ENCODE peak calls at places on chromosomes 3 and 15, in eight cellular contexts. G is GM23338, Q is mammary epithelial cell, I is left ventricle myocardium inferior, L is IMR-90, C is fibroblast of pulmonary artery, M is right lobe of liver, X is RWPE2. V is an unnamed sample.

GRCh38 chr3:109985942-109986555 is 648.7 kb upstream of the DPPA4 start:
- DNase-seq in L (peak), C (peak), I (no peak), Q (peak), M (no peak), G (no peak), X (no peak), V (peak)

GRCh38 chr3:152835311-152836102 is 576 bp downstream of the P2RY1 start:
- DNase-seq in M (peak), X (peak), I (peak), C (peak), G (peak), L (peak), Q (peak), V (peak)

GRCh38 chr3:112104774-112105173 is 18.6 kb downstream of the C3orf52 start:
- DNase-seq in I (no peak), Q (no peak), G (no peak), C (no peak), L (no peak), M (no peak), X (no peak), V (no peak)

GRCh38 chr15:100762913-100763627 is 116.6 kb upstream of the ALDH1A3 start:
- DNase-seq in Q (no peak), X (no peak), G (no peak), I (no peak), M (no peak), C (no peak), L (peak), V (no peak)

GRCh38 chr3:31958721-31959152 is 22.3 kb downstream of the OSBPL10 start:
- DNase-seq in I (no peak), C (no peak), X (no peak), Q (no peak), G (no peak), M (no peak), L (no peak), V (no peak)

GRCh38 chr3:49757197-49757596 is 29.1 kb downstream of the IP6K1 start:
- DNase-seq in G (no peak), L (no peak), M (no peak), C (no peak), X (no peak), I (no peak), Q (no peak), V (no peak)

GRCh38 chr15:47983533-47983932 is 137.3 kb upstream of the SLC24A5 start:
- DNase-seq in I (no peak), L (no peak), M (no peak), C (peak), Q (no peak), G (no peak), X (no peak), V (no peak)

GRCh38 chr3:61565569-61565968 is 4.2 kb downstream of the PTPRG start:
- DNase-seq in I (no peak), X (no peak), Q (no peak), M (no peak), L (peak), G (no peak), C (no peak), V (no peak)

GRCh38 chr15:25862087-25862468 is 1.0 kb downstream of the ATP10A start:
- DNase-seq in G (peak), X (no peak), L (peak), Q (no peak), M (peak), I (no peak), C (no peak), V (no peak)

GRCh38 chr15:101464999-101465669 is 24.4 kb downstream of the PCSK6 start:
- DNase-seq in C (no peak), Q (no peak), L (no peak), X (no peak), M (peak), I (no peak), G (no peak), V (no peak)

GRCh38 chr3:29693863-29694262 is 413.0 kb downstream of the RBMS3 start:
- DNase-seq in Q (peak), I (no peak), M (no peak), X (peak), G (peak), C (peak), L (peak), V (peak)

GRCh38 chr15:51444112-51444511 is 102.7 kb downstream of the GLDN start:
- DNase-seq in X (no peak), G (no peak), L (no peak), I (no peak), M (no peak), C (no peak), Q (no peak), V (no peak)

GRCh38 chr3:156171517-156172267 is 51.3 kb downstream of the KCNAB1 start:
- DNase-seq in G (no peak), Q (no peak), M (no peak), X (no peak), L (no peak), C (no peak), I (no peak), V (no peak)

GRCh38 chr15:68417897-68418296 is 14.1 kb downstream of the ITGA11 start:
- DNase-seq in X (no peak), I (no peak), G (no peak), Q (no peak), C (peak), L (peak), M (no peak), V (no peak)

GRCh38 chr3:185488465-185488864 is 10.4 kb downstream of the TMEM41A start:
- DNase-seq in C (no peak), I (no peak), G (no peak), L (no peak), M (peak), Q (no peak), X (no peak), V (no peak)

GRCh38 chr3:50630916-50631315 is 14.0 kb downstream of the MAPKAPK3 start:
- DNase-seq in G (no peak), M (no peak), C (no peak), X (no peak), L (no peak), I (no peak), Q (no peak), V (no peak)

GRCh38 chr3:45795882-45796765 is at the start of gene SLC6A20:
- DNase-seq in G (peak), M (no peak), X (no peak), L (no peak), Q (no peak), C (no peak), I (no peak), V (no peak)

GRCh38 chr15:95875141-95875643 is 455.3 kb upstream of the NR2F2 start:
- DNase-seq in M (no peak), G (no peak), Q (peak), I (no peak), L (no peak), X (no peak), C (peak), V (peak)

GRCh38 chr3:186220365-186220764 is 111.5 kb upstream of the ETV5 start:
- DNase-seq in Q (peak), M (no peak), L (no peak), G (no peak), X (no peak), C (no peak), I (no peak), V (no peak)

GRCh38 chr15:98889930-98890695 is 117.5 kb downstream of the PGPEP1L start:
- DNase-seq in G (no peak), I (no peak), L (peak), M (no peak), X (no peak), Q (peak), C (peak), V (peak)

GRCh38 chr15:32124726-32125125 is 94.4 kb downstream of the CHRNA7 start:
- DNase-seq in L (no peak), Q (no peak), I (no peak), C (no peak), X (no peak), M (no peak), G (no peak), V (no peak)

GRCh38 chr3:146895026-146895749 is 290.0 kb upstream of the PLSCR5 start:
- DNase-seq in G (no peak), C (peak), L (peak), X (no peak), M (no peak), I (no peak), Q (peak), V (peak)

GRCh38 chr3:124824286-124824915 is 62.8 kb downstream of the ITGB5 start:
- DNase-seq in I (no peak), X (no peak), L (peak), C (no peak), Q (peak), M (no peak), G (no peak), V (no peak)

GRCh38 chr15:67196672-67197363 is 57.6 kb downstream of the AAGAB start:
- DNase-seq in X (no peak), L (peak), C (peak), M (no peak), Q (no peak), G (no peak), I (no peak), V (peak)

GRCh38 chr3:11651900-11652299 is 8.2 kb upstream of the VGLL4 start:
- DNase-seq in X (no peak), L (peak), I (no peak), Q (no peak), C (peak), M (no peak), G (peak), V (peak)

GRCh38 chr3:158725348-158725966 is 6.8 kb downstream of the RARRES1 start:
- DNase-seq in M (peak), Q (peak), G (no peak), X (no peak), I (no peak), L (peak), C (peak), V (peak)

GRCh38 chr3:149618151-149619123 is 39.4 kb downstream of the WWTR1 start:
- DNase-seq in I (peak), M (no peak), X (no peak), Q (peak), G (no peak), C (peak), L (no peak), V (peak)

GRCh38 chr3:150495563-150496168 is 50.6 kb downstream of the SERP1 start:
- DNase-seq in C (peak), G (peak), M (no peak), X (no peak), I (no peak), Q (peak), L (peak), V (peak)

GRCh38 chr15:101389362-101389761 is 94.3 kb upstream of the SNRPA1 start:
- DNase-seq in L (no peak), M (peak), X (peak), I (no peak), C (no peak), Q (no peak), G (no peak), V (no peak)

GRCh38 chr15:58552505-58553364 is 120.9 kb downstream of the LIPC start:
- DNase-seq in M (peak), Q (no peak), C (peak), G (no peak), I (no peak), X (no peak), L (peak), V (no peak)
- H3K4me3 ChIP-seq in M (no peak), Q (no peak), C (no peak), G (no peak), I (peak), X (no peak), L (no peak), V (no peak)

GRCh38 chr15:63059075-63059474 is 16.5 kb downstream of the TPM1 start:
- DNase-seq in Q (no peak), X (no peak), I (no peak), G (no peak), L (no peak), M (no peak), C (no peak), V (no peak)

GRCh38 chr15:63056843-63057242 is 14.3 kb downstream of the TPM1 start:
- DNase-seq in L (peak), G (no peak), C (no peak), I (peak), Q (no peak), M (no peak), X (no peak), V (peak)

GRCh38 chr15:63059573-63060216 is 17.1 kb downstream of the TPM1 start:
- DNase-seq in X (no peak), I (no peak), M (no peak), L (no peak), G (no peak), Q (no peak), C (no peak), V (no peak)

GRCh38 chr15:63054985-63055384 is 12.4 kb downstream of the TPM1 start:
- DNase-seq in I (no peak), X (no peak), C (no peak), L (no peak), M (no peak), G (no peak), Q (no peak), V (no peak)

DNA sequence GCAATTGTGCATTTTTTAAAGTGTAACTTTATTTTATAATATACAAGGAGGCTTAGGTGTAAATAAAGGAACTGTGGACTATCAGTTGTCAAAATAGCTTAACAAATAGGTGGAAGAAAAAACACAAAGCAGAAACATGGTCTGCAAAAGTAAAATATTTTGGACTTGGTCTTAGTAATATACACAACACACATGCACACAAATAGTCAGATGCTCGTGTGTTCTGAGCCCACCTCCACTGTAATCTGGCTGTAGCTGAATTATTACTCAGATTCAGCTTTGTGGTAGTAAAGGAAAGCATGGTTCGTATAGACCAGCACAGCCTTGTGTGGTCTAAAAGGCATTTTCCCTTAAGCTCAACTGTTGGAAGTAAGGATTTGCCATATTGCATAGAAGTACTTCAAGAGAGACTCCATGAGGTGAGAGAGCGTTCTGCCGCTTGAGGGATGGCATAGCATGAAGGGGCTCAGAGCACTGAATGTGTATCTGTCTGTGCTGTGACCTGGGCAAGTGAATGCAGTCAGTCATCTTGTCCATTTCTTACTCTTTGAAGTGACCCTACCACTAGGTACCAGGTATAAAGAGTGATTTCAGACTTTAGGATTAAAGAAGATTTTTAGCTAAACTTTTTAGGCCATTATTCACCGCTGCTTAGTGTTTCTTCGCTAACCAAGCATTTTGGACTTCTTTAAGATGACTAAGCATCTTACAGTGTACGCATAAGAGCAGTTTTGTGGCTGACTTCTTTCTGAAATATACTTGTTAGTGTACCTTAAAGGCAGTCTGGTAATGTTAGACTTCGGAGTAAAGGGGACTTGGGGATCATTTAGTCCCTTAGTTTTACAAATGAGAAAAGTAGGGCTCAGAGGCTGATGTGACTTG is 15.1 kb downstream of the TPM1 start:
- DNase-seq in Q (no peak), M (no peak), L (peak), I (no peak), X (no peak), C (no peak), G (no peak), V (no peak)
- TF ChIP-seq CTCF in Q (no peak), M (no peak), L (no peak), I (no peak), X (no peak), C (no peak), G (no peak), V (no peak)

GRCh38 chr3:94414412-94414811 is 351.6 kb downstream of the NSUN3 start:
- DNase-seq in C (no peak), L (no peak), M (no peak), X (no peak), I (no peak), G (no peak), Q (no peak), V (no peak)
- H3K4me3 ChIP-seq in C (no peak), L (no peak), M (no peak), X (no peak), I (no peak), G (no peak), Q (no peak), V (no peak)

GRCh38 chr3:103295974-103296570 is 861.3 kb downstream of the ZPLD1 start:
- DNase-seq in C (peak), G (peak), X (no peak), L (peak), I (no peak), Q (peak), M (no peak), V (peak)
- TF ChIP-seq CTCF in C (peak), G (peak), X (peak), L (peak), I (peak), Q (peak), M (peak), V (peak)

DNA sequence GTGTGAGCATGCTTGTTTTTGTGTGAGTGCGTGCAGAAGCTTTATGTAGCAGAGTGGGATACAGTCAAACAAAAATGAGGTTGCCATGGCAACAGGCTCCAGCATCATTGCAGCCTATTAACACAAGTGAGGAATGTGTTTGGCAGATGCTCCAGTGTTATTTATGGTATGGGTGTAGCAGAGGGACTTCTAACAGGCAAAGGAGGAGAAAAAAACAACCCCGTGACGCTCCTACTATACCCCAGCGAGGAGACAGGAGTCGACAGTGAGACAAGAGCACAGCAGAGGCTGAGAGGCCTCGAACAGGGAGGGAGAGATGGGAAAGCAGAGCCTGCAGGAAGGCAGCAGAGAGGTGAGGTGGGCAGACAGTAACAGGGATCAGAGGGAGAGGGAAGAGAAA is 4.9 kb downstream of the ADCY5 start:
- DNase-seq in I (no peak), G (no peak), L (no peak), C (peak), M (no peak), Q (no peak), X (no peak), V (peak)
- H3K4me3 ChIP-seq in I (peak), G (no peak), L (no peak), C (no peak), M (no peak), Q (no peak), X (no peak), V (no peak)

GRCh38 chr3:120708408-120708807 is 26.4 kb upstream of the HGD start:
- DNase-seq in M (no peak), C (no peak), I (no peak), G (no peak), Q (no peak), L (no peak), X (no peak), V (no peak)
- TF ChIP-seq CTCF in M (no peak), C (no peak), I (no peak), G (no peak), Q (no peak), L (no peak), X (no peak), V (no peak)

DNA sequence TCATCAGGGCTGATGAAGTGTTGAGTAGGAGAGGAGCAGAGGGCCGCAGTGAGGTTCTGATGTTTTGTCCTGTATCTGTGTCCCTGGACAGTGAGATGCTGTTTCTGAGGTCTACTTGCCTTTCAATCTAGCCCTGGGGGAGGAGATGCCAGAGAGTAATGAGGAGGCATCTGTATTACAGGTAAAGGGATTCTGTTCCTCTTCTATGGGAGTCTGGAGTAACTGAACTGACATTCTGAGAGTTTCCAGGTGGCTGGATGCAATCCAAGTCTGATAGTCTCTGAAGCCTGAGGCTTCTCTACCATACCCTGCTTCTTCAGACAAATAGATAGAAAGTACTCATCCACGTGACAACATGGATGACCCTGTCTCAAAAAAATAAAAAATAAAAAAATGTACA is 60.9 kb downstream of the IL12A start:
- DNase-seq in C (no peak), X (no peak), L (no peak), I (no peak), G (no peak), M (no peak), Q (no peak), V (no peak)
- H3K4me3 ChIP-seq in C (no peak), X (no peak), L (no peak), I (no peak), G (no peak), M (no peak), Q (no peak), V (no peak)

GRCh38 chr15:33857726-33858125 is 110.6 kb upstream of the CHRM5 start:
- DNase-seq in Q (no peak), X (no peak), I (no peak), M (no peak), C (no peak), G (no peak), L (no peak), V (no peak)
- TF ChIP-seq CTCF in Q (no peak), X (no peak), I (no peak), M (no peak), C (no peak), G (no peak), L (no peak), V (no peak)

V was measured in choroid plexus epithelial cell.